ENCODE peak calls at places on chromosomes 12 and 14, in eight cellular contexts. G, X, S, C, I, V, J and A are unnamed samples.

GRCh38 chr12:94242871-94243270 is 94.5 kb downstream of the PLXNC1 start:
- DNase-seq in X (no peak), S (no peak), V (no peak), J (no peak), G (no peak), C (no peak), I (no peak), A (no peak)

GRCh38 chr14:75310295-75311059 is 31.8 kb downstream of the FOS start:
- DNase-seq in V (peak), G (peak), J (peak), X (peak), S (no peak), C (no peak), I (peak), A (peak)

GRCh38 chr14:41549821-41550597 is 56.7 kb upstream of the LRFN5 start:
- DNase-seq in I (no peak), V (no peak), S (no peak), J (peak), C (no peak), X (peak), G (peak), A (no peak)

GRCh38 chr12:12474931-12475485 is 87.7 kb downstream of the DUSP16 start:
- DNase-seq in S (peak), V (no peak), C (peak), X (peak), J (peak), I (no peak), G (peak), A (no peak)

GRCh38 chr12:51293693-51294092 is 23.5 kb upstream of the SMAGP start:
- DNase-seq in V (no peak), G (peak), X (no peak), J (no peak), S (no peak), C (no peak), I (no peak), A (no peak)

GRCh38 chr14:72547999-72548398 is 345.9 kb downstream of the DPF3 start:
- DNase-seq in I (peak), G (no peak), C (no peak), V (no peak), X (peak), S (no peak), J (no peak), A (no peak)

GRCh38 chr12:109932878-109933503 is 32.9 kb downstream of the TCHP start:
- DNase-seq in V (peak), G (no peak), I (peak), X (no peak), S (no peak), J (no peak), C (no peak), A (no peak)

GRCh38 chr14:106883218-106883692 is 1356.9 kb downstream of the TMEM121 start:
- DNase-seq in G (peak), V (peak), X (no peak), J (no peak), C (peak), S (peak), I (no peak), A (no peak)

GRCh38 chr14:80364274-80364673 is 153.0 kb upstream of the DIO2 start:
- DNase-seq in G (peak), S (no peak), C (no peak), I (no peak), X (peak), J (peak), V (no peak), A (no peak)

GRCh38 chr12:105357162-105357691 is 26.7 kb downstream of the C12orf75 start:
- DNase-seq in G (peak), S (no peak), J (peak), V (no peak), C (no peak), X (no peak), I (no peak), A (no peak)

GRCh38 chr14:103679351-103679750 is 35.9 kb downstream of the XRCC3 start:
- DNase-seq in C (no peak), I (no peak), J (no peak), X (peak), S (no peak), V (peak), G (peak), A (no peak)

GRCh38 chr12:56993346-56993745 is 13.0 kb downstream of the ZBTB39 start:
- DNase-seq in C (no peak), S (no peak), I (no peak), V (no peak), X (no peak), G (no peak), J (no peak), A (no peak)

GRCh38 chr14:80005561-80005960 is 205.7 kb downstream of the DIO2 start:
- DNase-seq in X (no peak), I (no peak), J (no peak), G (no peak), V (no peak), C (no peak), S (no peak), A (no peak)

GRCh38 chr14:67553547-67553946 is 20.5 kb downstream of the PLEKHH1 start:
- DNase-seq in C (no peak), G (no peak), S (no peak), V (no peak), X (no peak), J (no peak), I (peak), A (no peak)

DNA sequence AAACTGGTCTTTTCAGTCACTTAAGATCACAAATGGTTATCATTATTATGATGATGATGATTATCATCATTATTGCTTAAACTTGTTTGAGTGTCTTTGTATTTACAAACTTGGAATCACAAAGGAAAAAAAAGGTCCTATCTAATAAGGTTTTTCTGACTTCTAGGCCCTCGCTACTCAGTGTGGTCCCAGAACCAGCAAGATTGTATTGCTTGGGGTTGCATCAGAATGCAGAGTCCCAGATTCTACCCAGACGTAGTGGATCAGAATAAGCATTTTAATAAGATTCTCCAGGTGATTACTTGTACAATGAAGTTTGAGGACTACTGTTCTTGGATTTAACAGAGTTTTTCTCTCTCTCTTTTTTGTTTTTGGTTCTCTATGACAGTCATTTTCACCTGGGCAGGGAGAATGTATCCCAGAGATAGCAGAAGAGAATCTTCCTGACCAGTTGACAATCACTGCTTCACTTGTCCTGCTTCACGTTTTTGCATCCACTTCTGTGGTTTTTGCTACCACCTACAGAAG is 29.3 kb upstream of the PPP1R12A start:
- DNase-seq in V (no peak), S (no peak), G (no peak), X (no peak), I (no peak), C (no peak), J (no peak), A (no peak)
- H3K27ac ChIP-seq in V (no peak), S (no peak), G (no peak), X (no peak), I (no peak), C (no peak), J (no peak), A (no peak)

GRCh38 chr12:114954626-114955025 is 270.7 kb upstream of the TBX3 start:
- DNase-seq in C (no peak), G (no peak), J (no peak), V (no peak), S (no peak), I (no peak), X (no peak), A (no peak)

GRCh38 chr12:114955414-114956014 is 271.5 kb upstream of the TBX3 start:
- DNase-seq in X (peak), S (no peak), G (no peak), V (no peak), I (no peak), C (no peak), J (peak), A (no peak)

GRCh38 chr12:114958538-114958937 is 274.6 kb upstream of the TBX3 start:
- DNase-seq in C (no peak), X (no peak), G (no peak), V (no peak), I (no peak), J (no peak), S (no peak), A (no peak)

GRCh38 chr12:114949081-114949480 is 265.1 kb upstream of the TBX3 start:
- DNase-seq in S (no peak), G (no peak), C (no peak), J (no peak), X (no peak), V (no peak), I (no peak), A (no peak)

GRCh38 chr12:114952573-114953196 is 268.7 kb upstream of the TBX3 start:
- DNase-seq in V (peak), J (no peak), G (no peak), S (no peak), X (peak), I (peak), C (no peak), A (no peak)
- H3K27ac ChIP-seq in V (peak), J (no peak), G (no peak), S (no peak), X (no peak), I (no peak), C (no peak), A (no peak)

DNA sequence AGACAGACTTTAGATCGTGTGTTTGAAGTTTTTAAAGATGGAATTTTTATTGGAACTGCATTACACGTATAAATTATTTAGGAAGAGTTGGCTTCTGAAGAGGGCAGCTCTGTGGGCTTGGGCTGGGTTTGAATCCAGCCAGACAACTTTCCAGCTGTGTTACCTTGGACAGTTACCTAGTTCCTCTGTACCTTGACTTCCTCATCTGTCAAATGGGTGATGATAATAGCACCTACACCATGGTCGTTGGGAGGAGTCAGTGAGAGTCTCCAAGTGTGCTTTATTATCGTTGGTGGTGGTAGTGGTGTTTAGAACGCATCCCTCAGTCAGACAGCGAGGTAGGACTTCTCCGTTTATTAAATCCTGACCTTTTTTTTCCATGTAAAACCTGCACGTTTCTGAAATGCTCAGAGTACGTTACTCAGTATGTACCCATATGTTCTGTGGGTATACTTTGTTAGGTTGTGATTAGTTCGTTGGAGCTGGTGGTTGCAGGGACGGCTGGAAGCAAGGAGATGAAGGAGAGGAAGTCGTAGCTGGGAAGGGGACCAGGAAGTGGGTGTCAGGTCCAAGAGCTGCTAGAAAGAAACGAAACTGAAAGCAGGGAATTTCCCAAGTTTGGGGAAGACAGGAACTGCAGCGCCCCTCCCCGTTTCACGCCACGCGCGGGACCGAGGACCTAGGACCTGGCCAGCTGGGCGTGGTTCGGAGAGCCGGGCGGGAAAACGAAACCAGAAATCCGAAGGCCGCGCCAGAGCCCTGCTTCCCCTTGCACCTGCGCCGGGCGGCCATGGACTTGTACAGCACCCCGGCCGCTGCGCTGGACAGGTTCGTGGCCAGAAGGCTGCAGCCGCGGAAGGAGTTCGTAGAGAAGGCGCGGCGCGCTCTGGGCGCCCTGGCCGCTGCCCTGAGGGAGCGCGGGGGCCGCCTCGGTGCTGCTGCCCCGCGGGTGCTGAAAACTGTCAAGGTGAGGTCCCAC is at the start of gene OAS3:
- DNase-seq in V (peak), I (peak), X (peak), S (peak), C (peak), J (peak), G (peak), A (peak)
- H3K27ac ChIP-seq in V (peak), I (peak), X (no peak), S (peak), C (peak), J (peak), G (no peak), A (peak)

GRCh38 chr14:101400815-101401214 is 160.5 kb upstream of the DIO3 start:
- DNase-seq in X (peak), J (no peak), I (no peak), V (no peak), G (peak), S (no peak), C (no peak), A (no peak)

GRCh38 chr14:101399737-101400517 is 161.4 kb upstream of the DIO3 start:
- DNase-seq in C (no peak), I (no peak), S (no peak), X (no peak), J (no peak), V (no peak), G (no peak), A (no peak)

GRCh38 chr14:101395779-101396178 is 165.5 kb upstream of the DIO3 start:
- DNase-seq in S (no peak), I (no peak), C (no peak), X (no peak), V (no peak), J (no peak), G (no peak), A (no peak)

GRCh38 chr14:101397206-101397605 is 164.1 kb upstream of the DIO3 start:
- DNase-seq in J (no peak), X (no peak), G (no peak), V (no peak), I (no peak), C (no peak), S (no peak), A (no peak)

DNA sequence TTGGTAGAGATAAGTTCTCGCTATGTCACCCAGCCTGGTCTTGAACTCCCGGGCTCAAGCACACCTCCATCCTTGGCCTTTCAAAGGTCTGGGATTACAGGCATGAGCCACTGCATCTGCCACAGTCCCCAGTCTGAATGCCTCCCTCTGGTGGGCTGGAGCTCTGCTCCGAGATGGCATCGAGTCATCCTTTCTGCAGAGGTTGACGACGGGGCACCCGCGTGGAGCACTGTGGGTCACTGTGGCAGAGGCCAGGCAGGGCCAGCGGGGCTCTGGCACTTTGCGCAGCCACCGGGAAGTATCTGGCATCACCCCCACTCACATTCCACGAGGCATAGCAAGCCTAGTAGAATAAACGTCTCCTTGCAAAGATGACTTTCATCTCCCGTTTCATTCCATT is 163.3 kb upstream of the DIO3 start:
- DNase-seq in S (no peak), I (no peak), X (no peak), G (peak), V (no peak), C (no peak), J (no peak), A (no peak)
- H3K27ac ChIP-seq in S (no peak), I (no peak), X (no peak), G (no peak), V (no peak), C (no peak), J (no peak), A (no peak)

GRCh38 chr12:93080994-93081809 is 152.1 kb upstream of the EEA1 start:
- DNase-seq in I (no peak), G (no peak), J (peak), V (no peak), S (no peak), X (peak), C (no peak), A (no peak)
- H3K27ac ChIP-seq in I (no peak), G (no peak), J (no peak), V (no peak), S (no peak), X (peak), C (no peak), A (no peak)

DNA sequence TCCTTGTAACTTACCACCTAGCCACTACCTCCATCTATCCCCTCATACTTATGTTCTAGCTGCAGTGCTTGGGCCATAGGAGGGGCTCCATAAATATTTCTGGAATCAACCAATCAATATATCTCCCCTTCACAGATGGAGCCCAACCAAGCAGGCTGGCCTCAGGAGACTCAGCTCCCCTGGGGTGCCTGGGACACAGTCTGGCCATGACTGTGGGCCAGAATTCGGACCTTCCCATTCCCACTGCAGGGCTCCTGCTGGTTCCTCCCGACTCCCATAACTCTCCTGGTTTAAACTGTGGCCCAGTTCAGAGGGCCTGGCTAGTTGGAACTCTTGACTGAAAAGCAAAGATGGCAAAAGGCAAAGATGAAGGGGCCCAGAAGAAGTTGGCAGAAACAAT is 13.0 kb downstream of the TTC7B start:
- DNase-seq in G (no peak), I (no peak), C (no peak), J (no peak), V (no peak), S (no peak), X (no peak), A (no peak)
- H3K27ac ChIP-seq in G (no peak), I (no peak), C (peak), J (no peak), V (peak), S (peak), X (no peak), A (no peak)

DNA sequence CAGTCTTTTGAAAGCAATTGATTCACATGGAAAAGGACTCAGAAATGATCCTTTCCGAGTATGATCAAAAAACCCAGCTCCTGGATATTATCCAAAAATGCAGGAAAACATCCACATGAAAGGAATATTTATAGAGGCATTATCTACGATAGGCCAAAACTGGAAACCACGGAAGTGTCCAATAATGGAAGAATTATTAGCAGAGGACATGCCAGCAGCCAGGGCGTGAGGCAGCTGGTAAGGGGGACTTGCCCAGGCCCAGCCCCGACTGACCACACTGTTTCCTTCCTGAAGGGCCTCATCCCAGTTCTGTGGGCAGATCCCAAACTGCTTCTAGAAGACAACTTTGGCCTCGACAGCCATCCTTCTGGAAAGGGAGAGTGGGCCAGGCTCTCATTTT is 20.5 kb downstream of the ACTN1 start:
- DNase-seq in C (no peak), G (no peak), J (peak), X (no peak), V (no peak), S (no peak), I (no peak), A (no peak)
- H3K27ac ChIP-seq in C (no peak), G (peak), J (peak), X (no peak), V (peak), S (no peak), I (peak), A (no peak)